ENCODE peak calls at places on chromosomes 4 and X, in four cellular contexts. D, L, P and S are unnamed samples.

GRCh38 chrX:107610667-107611066 is 17.6 kb upstream of the PRPS1 start:
- DNase-seq in P (no peak), L (peak), D (no peak), S (no peak)

GRCh38 chr4:103754844-103755243 is 35.1 kb upstream of the TACR3 start:
- DNase-seq in L (no peak), D (no peak), P (no peak), S (no peak)

GRCh38 chr4:8374851-8375649 is 65.5 kb downstream of the ACOX3 start:
- DNase-seq in D (no peak), P (no peak), L (no peak), S (no peak)

GRCh38 chr4:169690787-169691186 is 67.0 kb downstream of the HPF1 start:
- DNase-seq in D (no peak), P (no peak), L (no peak), S (peak)

GRCh38 chr4:53748328-53748772 is 157.1 kb upstream of the LNX1 start:
- DNase-seq in L (no peak), D (no peak), P (no peak), S (peak)

GRCh38 chr4:16764622-16765021 is 133.8 kb downstream of the LDB2 start:
- DNase-seq in D (peak), L (peak), P (no peak), S (no peak)

GRCh38 chr4:87251104-87251503 is 30.7 kb upstream of the KLHL8 start:
- DNase-seq in P (no peak), D (no peak), L (no peak), S (no peak)

GRCh38 chr4:132065940-132066495 is 1083.1 kb upstream of the PCDH10 start:
- DNase-seq in P (no peak), L (peak), D (no peak), S (peak)

GRCh38 chr4:116357758-116358157 is 727.6 kb downstream of the TRAM1L1 start:
- DNase-seq in D (no peak), P (no peak), L (no peak), S (no peak)

GRCh38 chr4:42280327-42281095 is 116.8 kb upstream of the SHISA3 start:
- DNase-seq in D (no peak), L (peak), P (no peak), S (peak)

GRCh38 chr4:90152024-90152423 is 24.8 kb downstream of the CCSER1 start:
- DNase-seq in D (no peak), P (no peak), L (no peak), S (no peak)

DNA sequence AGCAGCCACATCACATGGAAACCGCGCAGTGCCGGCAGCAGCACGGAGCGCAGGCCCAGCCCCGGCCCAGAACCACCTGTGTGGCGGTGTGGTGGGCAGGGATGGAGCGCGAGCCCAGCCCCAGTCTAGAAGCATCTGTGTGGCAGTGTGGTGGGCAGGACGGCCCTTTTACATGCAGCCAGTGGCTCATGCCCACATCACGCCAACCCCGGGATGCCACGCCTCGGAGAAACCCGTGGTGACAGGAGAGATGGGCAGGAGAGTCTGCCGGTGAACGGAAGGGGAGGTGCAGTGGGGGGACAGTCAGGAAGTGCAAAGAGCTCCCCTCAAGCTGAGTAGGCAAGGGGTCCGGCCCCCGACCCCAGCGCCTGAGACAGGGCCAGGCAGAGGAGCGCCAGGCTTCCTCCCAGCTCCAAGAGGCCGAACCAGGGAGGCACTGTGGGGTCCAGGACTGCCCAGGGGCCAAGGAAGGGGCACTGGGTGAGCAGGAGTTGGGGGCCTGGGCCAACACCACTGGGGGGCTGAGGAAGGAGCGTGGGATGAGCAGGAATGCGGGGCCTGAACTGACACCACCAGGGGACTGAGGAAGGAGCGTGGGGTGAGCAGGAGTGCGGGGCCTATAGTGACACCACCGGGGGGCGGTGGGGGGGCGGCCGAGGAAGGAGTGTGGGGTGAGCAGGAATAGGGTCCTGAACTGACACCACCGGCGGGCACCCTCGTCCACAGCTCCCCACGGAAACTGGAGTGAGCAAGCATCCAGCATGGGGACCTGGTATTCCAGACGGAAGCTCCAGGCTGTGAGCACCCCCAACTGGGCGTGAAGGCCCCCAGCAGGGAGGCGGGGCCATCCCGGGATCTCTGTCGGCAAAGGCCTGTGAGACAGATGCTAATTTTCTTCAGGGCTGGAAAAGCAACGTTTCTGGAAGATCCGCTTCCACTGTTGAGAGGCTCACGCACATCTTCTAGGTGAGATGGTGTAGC is 28.8 kb downstream of the GAK start:
- DNase-seq in P (no peak), L (no peak), D (no peak), S (no peak)
- H3K23ac ChIP-seq in P (no peak), L (no peak), D (no peak), S (no peak)

DNA sequence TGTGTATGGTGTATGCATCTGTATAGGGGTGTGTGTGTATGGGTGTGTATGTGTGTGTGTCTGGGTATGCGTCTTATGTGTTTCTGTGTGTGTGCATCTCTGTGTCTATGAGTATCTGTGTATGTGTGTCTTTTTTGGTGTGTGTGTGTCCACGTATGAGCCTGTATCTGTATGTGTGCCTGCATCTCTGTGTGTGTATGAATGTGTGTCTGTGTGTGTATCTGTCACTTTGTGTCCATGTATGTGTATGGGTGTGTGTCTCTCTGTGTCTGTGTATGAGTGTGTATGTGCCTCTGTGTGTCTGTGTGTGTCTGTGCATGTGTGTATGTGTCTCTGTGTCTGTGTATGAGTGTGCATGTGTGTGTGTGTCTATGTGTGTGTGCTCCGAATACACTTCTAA is 24.3 kb downstream of the FAM149A start:
- DNase-seq in P (no peak), L (no peak), D (no peak), S (no peak)
- H2BK15ac ChIP-seq in P (no peak), L (no peak), D (no peak), S (no peak)

GRCh38 chr4:147811878-147812277 is 80.0 kb downstream of the ARHGAP10 start:
- DNase-seq in L (no peak), P (no peak), D (no peak), S (no peak)
- H3K14ac ChIP-seq in L (no peak), P (no peak), D (no peak), S (no peak)

GRCh38 chr4:119585771-119586170 is 42.8 kb downstream of the PDE5A start:
- DNase-seq in D (no peak), L (peak), P (no peak), S (peak)
- H3K23ac ChIP-seq in D (no peak), L (peak), P (no peak), S (no peak)

GRCh38 chr4:164824581-164824980 is 52.4 kb upstream of the APELA start:
- DNase-seq in D (no peak), P (no peak), L (no peak), S (no peak)

GRCh38 chr4:164815711-164816110 is 61.3 kb upstream of the APELA start:
- DNase-seq in L (no peak), D (no peak), P (no peak), S (no peak)

GRCh38 chr4:164819366-164819765 is 57.6 kb upstream of the APELA start:
- DNase-seq in D (no peak), P (no peak), L (no peak), S (no peak)

GRCh38 chr4:164821711-164822110 is 55.3 kb upstream of the APELA start:
- DNase-seq in D (no peak), P (no peak), L (no peak), S (no peak)
- H2BK15ac ChIP-seq in D (no peak), P (no peak), L (no peak), S (no peak)

GRCh38 chr4:94762326-94762725 is 4.6 kb downstream of the BMPR1B start:
- DNase-seq in L (no peak), D (no peak), P (no peak), S (no peak)

GRCh38 chr4:94758700-94759399 is 1.1 kb downstream of the BMPR1B start:
- DNase-seq in P (peak), L (no peak), D (peak), S (peak)

GRCh38 chr4:94757192-94758140 is at the start of gene BMPR1B:
- DNase-seq in P (peak), D (peak), L (peak), S (peak)

GRCh38 chr4:94759767-94760211 is 2.0 kb downstream of the BMPR1B start:
- DNase-seq in L (no peak), D (no peak), P (no peak), S (no peak)

GRCh38 chr4:94758141-94758699 is 465 bp downstream of the BMPR1B start:
- DNase-seq in D (peak), L (no peak), P (peak), S (peak)
- H3K14ac ChIP-seq in D (peak), L (peak), P (peak), S (no peak)

GRCh38 chr4:6535706-6536105 is 39.3 kb upstream of the MAN2B2 start:
- DNase-seq in D (no peak), L (no peak), P (no peak), S (no peak)

GRCh38 chr4:6535329-6535692 is 39.7 kb upstream of the MAN2B2 start:
- DNase-seq in L (no peak), P (no peak), D (no peak), S (no peak)

GRCh38 chr4:6532658-6533057 is 42.3 kb upstream of the MAN2B2 start:
- DNase-seq in P (no peak), L (no peak), D (no peak), S (no peak)

GRCh38 chr4:6534618-6535328 is 40.2 kb upstream of the MAN2B2 start:
- DNase-seq in D (no peak), L (no peak), P (no peak), S (no peak)

GRCh38 chr4:6534050-6534449 is 40.9 kb upstream of the MAN2B2 start:
- DNase-seq in D (no peak), P (no peak), L (no peak), S (no peak)
- H3K23ac ChIP-seq in D (no peak), P (peak), L (no peak), S (no peak)

DNA sequence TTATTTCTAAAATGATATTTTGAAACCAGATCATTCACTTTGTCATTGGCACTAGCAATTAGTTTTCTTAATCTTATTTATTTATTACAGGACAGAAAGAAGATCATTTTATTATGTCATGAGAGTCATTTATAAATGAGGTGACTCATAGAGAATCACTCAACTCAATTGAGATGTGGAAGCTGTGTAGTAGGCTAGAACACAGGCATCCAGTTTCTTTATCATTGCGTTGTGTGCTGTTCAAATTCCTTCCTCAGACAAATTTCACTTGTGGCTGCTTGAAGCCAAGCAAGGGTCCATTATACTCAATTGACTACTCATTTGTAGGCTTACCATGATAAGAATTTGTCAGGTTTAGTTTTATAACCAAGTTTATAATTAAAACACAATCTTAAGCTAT is 87.6 kb downstream of the MRPL1 start:
- DNase-seq in L (no peak), P (no peak), D (no peak), S (no peak)
- H2BK15ac ChIP-seq in L (no peak), P (no peak), D (no peak), S (no peak)

GRCh38 chr4:13484045-13484748 is at the start of gene RAB28:
- DNase-seq in P (peak), D (peak), L (peak), S (peak)

GRCh38 chr4:13481569-13481968 is 2.6 kb downstream of the RAB28 start:
- DNase-seq in D (no peak), P (peak), L (peak), S (peak)

GRCh38 chr4:13483142-13484044 is 747 bp downstream of the RAB28 start:
- DNase-seq in L (peak), P (peak), D (peak), S (peak)

GRCh38 chr4:13484749-13485345 is 707 bp upstream of the RAB28 start:
- DNase-seq in L (peak), P (no peak), D (no peak), S (peak)
- H3K14ac ChIP-seq in L (no peak), P (no peak), D (peak), S (no peak)

GRCh38 chr4:55635760-55636621 is at the start of gene NMU:
- DNase-seq in P (peak), L (no peak), D (peak), S (peak)
- H3K23ac ChIP-seq in P (peak), L (peak), D (no peak), S (no peak)